ENCODE peak calls at places on chromosomes 2 and 18, in ten cellular contexts. L, T, R, Z, H, F, G, Q, X and M are unnamed samples.

GRCh38 chr2:31429759-31430438 is 15.4 kb upstream of the XDH start:
- DNase-seq in L (no peak), T (peak; percentile 11), R (no peak), Z (peak; percentile 41), H (no peak), F (no peak), G (no peak), Q (no peak), X (no peak), M (no peak)

GRCh38 chr18:77250501-77250925 is 865 bp downstream of the GALR1 start:
- DNase-seq in L (no peak), T (no peak), R (no peak), Z (no peak), H (no peak), F (peak; percentile 23), G (no peak), Q (no peak), X (no peak), M (no peak)

GRCh38 chr18:58901143-58901542 is 36.5 kb downstream of the ZNF532 start:
- DNase-seq in L (no peak), T (no peak), R (no peak), Z (no peak), H (no peak), F (no peak), G (no peak), Q (no peak), X (no peak), M (no peak)

GRCh38 chr2:200878289-200878688 is 10.6 kb downstream of the PPIL3 start:
- DNase-seq in L (no peak), T (no peak), R (no peak), Z (no peak), H (no peak), F (no peak), G (no peak), Q (no peak), X (no peak), M (no peak)

GRCh38 chr2:121080013-121080772 is 204.8 kb downstream of the TFCP2L1 start:
- DNase-seq in L (peak; percentile 78), T (peak; percentile 58), R (no peak), Z (peak; percentile 57), H (peak; percentile 61), F (peak; percentile 85), G (peak; percentile 75), Q (no peak), X (no peak), M (peak; percentile 69)

GRCh38 chr2:40101076-40101688 is 322.1 kb upstream of the THUMPD2 start:
- DNase-seq in L (no peak), T (no peak), R (no peak), Z (no peak), H (no peak), F (no peak), G (no peak), Q (no peak), X (no peak), M (no peak)

GRCh38 chr2:64492272-64492671 is 31.9 kb upstream of the AFTPH start:
- DNase-seq in L (no peak), T (no peak), R (no peak), Z (no peak), H (no peak), F (no peak), G (no peak), Q (no peak), X (no peak), M (no peak)

GRCh38 chr2:215218587-215219577 is 80.5 kb upstream of the ABCA12 start:
- DNase-seq in L (no peak), T (no peak), R (no peak), Z (no peak), H (no peak), F (no peak), G (no peak), Q (no peak), X (no peak), M (no peak)

GRCh38 chr2:217934321-217935131 is 68.3 kb downstream of the TNS1 start:
- DNase-seq in L (peak; percentile 93), T (peak; percentile 60), R (no peak), Z (peak; percentile 73), H (no peak), F (no peak), G (no peak), Q (no peak), X (no peak), M (no peak)

GRCh38 chr2:107747964-107748583 is 78.6 kb upstream of the RGPD4 start:
- DNase-seq in L (no peak), T (no peak), R (no peak), Z (no peak), H (no peak), F (no peak), G (no peak), Q (no peak), X (no peak), M (no peak)

GRCh38 chr2:160209457-160209856 is 9.4 kb upstream of the ITGB6 start:
- DNase-seq in L (no peak), T (no peak), R (peak; percentile 37), Z (peak; percentile 71), H (no peak), F (no peak), G (no peak), Q (no peak), X (no peak), M (no peak)

GRCh38 chr2:181774601-181775179 is 94.4 kb upstream of the NEUROD1 start:
- DNase-seq in L (no peak), T (no peak), R (no peak), Z (peak; percentile 34), H (no peak), F (no peak), G (no peak), Q (no peak), X (no peak), M (no peak)

GRCh38 chr2:221724631-221725203 is 152.6 kb upstream of the EPHA4 start:
- DNase-seq in L (no peak), T (no peak), R (no peak), Z (no peak), H (no peak), F (no peak), G (no peak), Q (no peak), X (no peak), M (no peak)

GRCh38 chr18:62577748-62578147 is 54.9 kb downstream of the ZCCHC2 start:
- DNase-seq in L (no peak), T (no peak), R (no peak), Z (no peak), H (no peak), F (no peak), G (no peak), Q (no peak), X (no peak), M (no peak)

GRCh38 chr2:174485763-174486613 is 841 bp downstream of the GPR155 start:
- DNase-seq in L (peak; percentile 69), T (peak; percentile 27), R (no peak), Z (no peak), H (no peak), F (peak; percentile 49), G (peak; percentile 47), Q (no peak), X (no peak), M (peak; percentile 44)

GRCh38 chr18:46772396-46772795 is 15.5 kb upstream of the ST8SIA5 start:
- DNase-seq in L (no peak), T (no peak), R (no peak), Z (no peak), H (no peak), F (no peak), G (no peak), Q (no peak), X (no peak), M (no peak)
- TF ChIP-seq EP300 in L (no peak), T (no peak), R (no peak), Z (no peak), H (no peak), F (no peak), G (no peak), Q (no peak), X (no peak), M (no peak)

DNA sequence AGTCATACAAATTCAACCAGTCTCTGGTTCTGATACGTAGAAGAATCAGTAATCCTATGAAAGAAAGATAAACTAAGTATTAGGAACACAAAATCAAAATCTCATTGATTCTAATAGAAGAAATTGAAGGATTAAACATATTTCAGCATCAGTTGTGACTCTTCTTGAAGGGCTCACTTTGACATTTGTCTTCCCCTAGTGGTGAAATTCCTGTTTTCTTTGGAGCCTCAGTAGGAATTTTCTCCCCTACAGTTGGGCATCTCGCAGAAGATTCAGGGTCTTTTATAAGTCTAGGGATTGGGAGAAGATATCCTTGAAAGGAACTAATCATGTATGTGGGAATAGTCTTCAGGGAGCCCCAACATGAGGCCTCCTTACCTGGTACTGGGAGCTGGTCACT is 2.8 kb upstream of the CRYGB start:
- DNase-seq in L (no peak), T (no peak), R (no peak), Z (no peak), H (no peak), F (no peak), G (no peak), Q (no peak), X (no peak), M (no peak)
- TF ChIP-seq EP300 in L (no peak), T (no peak), R (no peak), Z (no peak), H (no peak), F (no peak), G (no peak), Q (no peak), X (no peak), M (no peak)

GRCh38 chr2:47359375-47359868 is 43.5 kb upstream of the MSH2 start:
- DNase-seq in L (no peak), T (no peak), R (no peak), Z (no peak), H (no peak), F (no peak), G (no peak), Q (no peak), X (no peak), M (no peak)

GRCh38 chr2:47354013-47354816 is 48.7 kb upstream of the MSH2 start:
- DNase-seq in L (peak; percentile 21), T (peak; percentile 66), R (no peak), Z (peak; percentile 82), H (peak; percentile 74), F (no peak), G (no peak), Q (no peak), X (no peak), M (no peak)

GRCh38 chr2:47360283-47360682 is 42.7 kb upstream of the MSH2 start:
- DNase-seq in L (no peak), T (peak; percentile 59), R (no peak), Z (no peak), H (no peak), F (no peak), G (no peak), Q (no peak), X (no peak), M (no peak)

GRCh38 chr2:47357475-47357874 is 45.5 kb upstream of the MSH2 start:
- DNase-seq in L (peak; percentile 74), T (peak; percentile 63), R (no peak), Z (peak; percentile 56), H (peak; percentile 51), F (no peak), G (no peak), Q (no peak), X (no peak), M (no peak)

GRCh38 chr2:47354817-47355653 is 47.9 kb upstream of the MSH2 start:
- DNase-seq in L (no peak), T (no peak), R (no peak), Z (no peak), H (no peak), F (no peak), G (no peak), Q (no peak), X (no peak), M (no peak)
- TF ChIP-seq EP300 in L (no peak), T (no peak), R (no peak), Z (no peak), H (no peak), F (no peak), G (no peak), Q (no peak), X (no peak), M (no peak)

GRCh38 chr2:113806217-113806913 is 49.9 kb upstream of the SLC35F5 start:
- DNase-seq in L (no peak), T (peak; percentile 73), R (no peak), Z (peak; percentile 60), H (no peak), F (no peak), G (no peak), Q (no peak), X (no peak), M (no peak)
- TF ChIP-seq EP300 in L (no peak), T (no peak), R (no peak), Z (no peak), H (no peak), F (no peak), G (no peak), Q (no peak), X (no peak), M (no peak)